ENCODE peak calls at places on chromosomes 6 and 20, in six cellular contexts. One of them, this sample, is unnamed.

GRCh38 chr6:164347455-164347854 is 932.9 kb downstream of the QKI start:
- DNase-seq in NAMALWA: no peak
- DNase-seq in Calu3: no peak
- DNase-seq in iris pigment epithelial cell: no peak
- DNase-seq in K562: peak
- DNase-seq in NCI-H2171: no peak
- DNase-seq in this sample: no peak

GRCh38 chr6:147262943-147263342 is 58.7 kb downstream of the STXBP5 start:
- DNase-seq in iris pigment epithelial cell: no peak
- DNase-seq in NAMALWA: no peak
- DNase-seq in Calu3: no peak
- DNase-seq in NCI-H2171: no peak
- DNase-seq in K562: no peak
- DNase-seq in this sample: no peak

GRCh38 chr6:147868493-147869222 is 360.2 kb downstream of the SAMD5 start:
- DNase-seq in NCI-H2171: peak
- DNase-seq in K562: no peak
- DNase-seq in Calu3: no peak
- DNase-seq in NAMALWA: no peak
- DNase-seq in iris pigment epithelial cell: peak
- DNase-seq in this sample: peak

GRCh38 chr20:23988561-23988960 is at the start of gene GGTLC1:
- DNase-seq in NAMALWA: no peak
- DNase-seq in iris pigment epithelial cell: no peak
- DNase-seq in NCI-H2171: no peak
- DNase-seq in Calu3: no peak
- DNase-seq in K562: no peak
- DNase-seq in this sample: no peak

GRCh38 chr6:44224154-44224977 is 971 bp downstream of the SLC29A1 start:
- DNase-seq in Calu3: peak
- DNase-seq in K562: peak
- DNase-seq in NAMALWA: peak
- DNase-seq in iris pigment epithelial cell: no peak
- DNase-seq in NCI-H2171: no peak
- DNase-seq in this sample: no peak

GRCh38 chr6:14713966-14714631 is 531.8 kb upstream of the JARID2 start:
- DNase-seq in iris pigment epithelial cell: no peak
- DNase-seq in NCI-H2171: no peak
- DNase-seq in K562: no peak
- DNase-seq in Calu3: no peak
- DNase-seq in NAMALWA: no peak
- DNase-seq in this sample: no peak

GRCh38 chr6:44128020-44128917 is 915 bp downstream of the TMEM63B start:
- DNase-seq in NAMALWA: no peak
- DNase-seq in NCI-H2171: no peak
- DNase-seq in iris pigment epithelial cell: peak
- DNase-seq in Calu3: peak
- DNase-seq in K562: peak
- DNase-seq in this sample: no peak

GRCh38 chr6:34237722-34238506 is 1.2 kb downstream of the HMGA1 start:
- DNase-seq in iris pigment epithelial cell: peak
- DNase-seq in Calu3: peak
- DNase-seq in NAMALWA: peak
- DNase-seq in NCI-H2171: peak
- DNase-seq in K562: peak
- DNase-seq in this sample: no peak

GRCh38 chr6:99613398-99613704 is 6.7 kb downstream of the PRDM13 start:
- DNase-seq in NAMALWA: peak
- DNase-seq in NCI-H2171: no peak
- DNase-seq in K562: no peak
- DNase-seq in iris pigment epithelial cell: peak
- DNase-seq in Calu3: peak
- DNase-seq in this sample: peak

GRCh38 chr20:24720957-24721356 is 228.1 kb upstream of the CST7 start:
- DNase-seq in Calu3: no peak
- DNase-seq in K562: no peak
- DNase-seq in NCI-H2171: peak
- DNase-seq in NAMALWA: no peak
- DNase-seq in iris pigment epithelial cell: no peak
- DNase-seq in this sample: peak

GRCh38 chr20:36439040-36439730 is 102.1 kb upstream of the MYL9 start:
- DNase-seq in NAMALWA: peak
- DNase-seq in iris pigment epithelial cell: peak
- DNase-seq in K562: peak
- DNase-seq in NCI-H2171: peak
- DNase-seq in Calu3: peak
- DNase-seq in this sample: no peak

GRCh38 chr6:7138921-7139358 is 31.2 kb downstream of the RREB1 start:
- DNase-seq in Calu3: peak
- DNase-seq in K562: no peak
- DNase-seq in NAMALWA: peak
- DNase-seq in NCI-H2171: no peak
- DNase-seq in iris pigment epithelial cell: no peak
- DNase-seq in this sample: no peak

GRCh38 chr20:2086177-2086979 is 15.2 kb upstream of the STK35 start:
- DNase-seq in K562: no peak
- DNase-seq in NAMALWA: no peak
- DNase-seq in iris pigment epithelial cell: no peak
- DNase-seq in Calu3: no peak
- DNase-seq in NCI-H2171: no peak
- DNase-seq in this sample: no peak

GRCh38 chr20:44583179-44583578 is 800 bp downstream of the PKIG start:
- DNase-seq in NAMALWA: no peak
- DNase-seq in Calu3: no peak
- DNase-seq in iris pigment epithelial cell: no peak
- DNase-seq in K562: no peak
- DNase-seq in NCI-H2171: no peak
- DNase-seq in this sample: no peak

GRCh38 chr20:12293900-12294299 is 376.2 kb downstream of the BTBD3 start:
- DNase-seq in NCI-H2171: no peak
- DNase-seq in iris pigment epithelial cell: no peak
- DNase-seq in K562: no peak
- DNase-seq in NAMALWA: no peak
- DNase-seq in Calu3: no peak
- DNase-seq in this sample: no peak

GRCh38 chr6:134894800-134895199 is 55.1 kb downstream of the ALDH8A1 start:
- DNase-seq in NAMALWA: no peak
- DNase-seq in K562: no peak
- DNase-seq in Calu3: no peak
- DNase-seq in iris pigment epithelial cell: no peak
- DNase-seq in NCI-H2171: no peak
- DNase-seq in this sample: no peak

GRCh38 chr6:137402143-137402542 is 92.1 kb downstream of the OLIG3 start:
- DNase-seq in Calu3: no peak
- DNase-seq in NCI-H2171: no peak
- DNase-seq in K562: no peak
- DNase-seq in iris pigment epithelial cell: no peak
- DNase-seq in NAMALWA: peak
- DNase-seq in this sample: no peak

GRCh38 chr6:156633291-156633690 is 143.9 kb upstream of the ARID1B start:
- DNase-seq in NCI-H2171: no peak
- DNase-seq in iris pigment epithelial cell: no peak
- DNase-seq in K562: no peak
- DNase-seq in NAMALWA: no peak
- DNase-seq in Calu3: no peak
- DNase-seq in this sample: no peak

GRCh38 chr20:52405417-52405816 is 213.8 kb upstream of the ZFP64 start:
- DNase-seq in NAMALWA: no peak
- DNase-seq in K562: no peak
- DNase-seq in iris pigment epithelial cell: peak
- DNase-seq in Calu3: no peak
- DNase-seq in NCI-H2171: no peak
- DNase-seq in this sample: no peak

GRCh38 chr20:61756446-61756845 is 309.2 kb downstream of the TAF4 start:
- DNase-seq in Calu3: no peak
- DNase-seq in K562: no peak
- DNase-seq in NAMALWA: no peak
- DNase-seq in NCI-H2171: no peak
- DNase-seq in iris pigment epithelial cell: no peak
- DNase-seq in this sample: no peak

GRCh38 chr20:45456632-45457031 is 12.9 kb upstream of the WFDC2 start:
- DNase-seq in K562: peak
- DNase-seq in Calu3: peak
- DNase-seq in iris pigment epithelial cell: peak
- DNase-seq in NCI-H2171: no peak
- DNase-seq in NAMALWA: peak
- DNase-seq in this sample: no peak